ENCODE peak calls at places on chromosomes 4 and X, in ten cellular contexts. N is HCEC 1CT; Z is germinal center; L is HuH-7.5; P is natural killer cell; F is bronchial epithelial cell; D is breast epithelium; J is stimulated activated CD4-positive, alpha-beta T cell treated with anti-CD3 and anti-CD28 coated beads, Interleukin-1b, Interleukin-23, amount 100 ng/mL, for 4 hours; C is ELR; M is left ventricle myocardium inferior. O is an unnamed sample.

GRCh38 chr4:136036744-136037143 is 1495.5 kb downstream of the PCDH18 start:
- DNase-seq in C (peak), Z (no peak), D (no peak), F (peak), P (no peak), J (no peak), L (no peak), M (no peak), N (peak), O (peak)

GRCh38 chr4:124018383-124019317 is 622.1 kb downstream of the SPRY1 start:
- DNase-seq in N (peak), C (peak), D (no peak), F (no peak), L (no peak), Z (no peak), J (no peak), P (no peak), M (peak), O (peak)

GRCh38 chr4:2793578-2793919 is 664 bp downstream of the SH3BP2 start:
- DNase-seq in F (peak), N (peak), Z (no peak), L (no peak), D (peak), C (peak), J (peak), P (peak), M (peak), O (peak)

GRCh38 chr4:83905952-83906351 is 370.0 kb downstream of the GPAT3 start:
- DNase-seq in P (no peak), Z (no peak), D (no peak), L (no peak), C (peak), M (no peak), F (no peak), J (no peak), N (no peak), O (peak)

GRCh38 chrX:22366866-22367265 is 94.2 kb downstream of the CBLL2 start:
- DNase-seq in F (no peak), J (no peak), N (no peak), D (no peak), M (no peak), L (no peak), Z (no peak), P (no peak), C (no peak), O (no peak)

GRCh38 chr4:86939123-86939522 is 4.3 kb downstream of the AFF1 start:
- DNase-seq in J (no peak), L (no peak), N (no peak), D (no peak), P (no peak), F (peak), Z (peak), C (no peak), M (no peak), O (peak)

GRCh38 chr4:42673084-42673429 is 16.2 kb upstream of the ATP8A1 start:
- DNase-seq in Z (no peak), F (peak), P (no peak), D (no peak), N (no peak), J (no peak), C (no peak), M (peak), L (no peak), O (peak)

GRCh38 chrX:38881066-38881465 is 79.8 kb downstream of the MID1IP1 start:
- DNase-seq in J (no peak), M (no peak), P (no peak), L (no peak), Z (no peak), D (no peak), N (no peak), F (no peak), C (no peak), O (no peak)

GRCh38 chr4:142091691-142092182 is 455.4 kb downstream of the IL15 start:
- DNase-seq in L (no peak), J (no peak), D (no peak), C (peak), F (peak), N (peak), P (no peak), Z (no peak), M (no peak), O (no peak)

GRCh38 chr4:76896731-76897521 is 1.0 kb downstream of the SOWAHB start:
- DNase-seq in C (peak), N (no peak), Z (peak), L (peak), D (peak), F (no peak), J (peak), M (peak), P (no peak), O (peak)

GRCh38 chrX:110836982-110837381 is 41.4 kb upstream of the CHRDL1 start:
- DNase-seq in J (no peak), P (no peak), L (no peak), N (no peak), D (no peak), Z (no peak), M (no peak), F (no peak), C (peak), O (peak)

GRCh38 chr4:25172964-25173917 is 13.0 kb upstream of the SEPSECS start:
- DNase-seq in J (no peak), P (no peak), F (peak), Z (no peak), N (peak), L (no peak), D (no peak), M (no peak), C (peak), O (peak)

GRCh38 chr4:73770917-73771316 is 30.5 kb downstream of the CXCL8 start:
- DNase-seq in C (no peak), J (no peak), F (no peak), Z (no peak), L (no peak), N (no peak), P (no peak), D (no peak), M (no peak), O (peak)

GRCh38 chr4:14934704-14935390 is 67.4 kb upstream of the CPEB2 start:
- DNase-seq in C (no peak), L (no peak), D (no peak), J (no peak), P (no peak), F (no peak), Z (no peak), N (no peak), M (no peak), O (no peak)

GRCh38 chr4:173397604-173398003 is 1.3 kb downstream of the SCRG1 start:
- DNase-seq in D (no peak), M (no peak), J (no peak), F (no peak), C (no peak), N (no peak), L (no peak), P (no peak), Z (no peak), O (no peak)

GRCh38 chrX:125998432-125998831 is 167.7 kb downstream of the DCAF12L2 start:
- DNase-seq in N (no peak), L (no peak), J (no peak), D (no peak), P (no peak), C (no peak), F (no peak), Z (no peak), M (no peak), O (peak)

GRCh38 chrX:53285591-53285990 is 4.2 kb upstream of the IQSEC2 start:
- DNase-seq in P (no peak), F (no peak), J (no peak), N (no peak), D (no peak), L (no peak), Z (no peak), C (no peak), M (no peak), O (no peak)

GRCh38 chr4:71130827-71131603 is 137.6 kb downstream of the DCK start:
- DNase-seq in N (peak), M (no peak), D (no peak), F (peak), Z (no peak), J (no peak), P (no peak), C (peak), L (no peak), O (peak)

O was measured in DMS53.